ENCODE peak calls at places on chromosome 5, in six cellular contexts. S is iris pigment epithelial cell; G is EH; A is body of pancreas; H is activated effector memory CD4-positive, alpha-beta T cell treated with anti-CD3 and anti-CD28 coated beads, Interleukin-2, amount 50 U/mL, for 16 hours; I is stimulated activated CD8-positive, alpha-beta memory T cell treated with anti-CD3 and anti-CD28 coated beads, Interleukin-2, amount 100 ng/mL, for 48 hours. O is an unnamed sample.

GRCh38 chr5:143782588-143783386 is 29.2 kb upstream of the HMHB1 start:
- DNase-seq in S (no peak), G (peak; percentile 78), A (no peak), H (no peak), I (no peak), O (no peak)

GRCh38 chr5:148374693-148375360 is 8.9 kb upstream of the FBXO38 start:
- DNase-seq in S (peak; percentile 78), G (peak; percentile 72), A (peak; percentile 58), H (no peak), I (no peak), O (no peak)

GRCh38 chr5:40877371-40877988 is 31.8 kb upstream of the C7 start:
- DNase-seq in S (no peak), G (no peak), A (no peak), H (no peak), I (peak; percentile 1), O (no peak)

GRCh38 chr5:43631182-43631910 is 28.4 kb downstream of the NNT start:
- DNase-seq in S (peak; percentile 86), G (peak; percentile 76), A (peak; percentile 81), H (no peak), I (no peak), O (no peak)

GRCh38 chr5:157335534-157336422 is 69.9 kb downstream of the CYFIP2 start:
- DNase-seq in S (no peak), G (peak; percentile 89), A (no peak), H (no peak), I (no peak), O (no peak)

GRCh38 chr5:91384671-91385430 is 1.7 kb upstream of the ARRDC3 start:
- DNase-seq in S (peak; percentile 89), G (peak; percentile 86), A (peak; percentile 85), H (no peak), I (no peak), O (no peak)

GRCh38 chr5:148979104-148979723 is 83.6 kb downstream of the SH3TC2 start:
- DNase-seq in S (no peak), G (no peak), A (no peak), H (no peak), I (no peak), O (no peak)

GRCh38 chr5:132228241-132229035 is 785 bp upstream of the P4HA2 start:
- DNase-seq in S (no peak), G (no peak), A (no peak), H (peak; percentile 44), I (no peak), O (peak; percentile 78)

GRCh38 chr5:42813533-42813932 is 1.8 kb upstream of the SELENOP start:
- DNase-seq in S (no peak), G (no peak), A (no peak), H (no peak), I (no peak), O (no peak)

GRCh38 chr5:109136906-109137305 is 272.9 kb downstream of the PJA2 start:
- DNase-seq in S (no peak), G (no peak), A (no peak), H (no peak), I (no peak), O (no peak)

GRCh38 chr5:132427285-132428146 is 58.0 kb downstream of the SLC22A5 start:
- DNase-seq in S (no peak), G (peak; percentile 25), A (peak; percentile 72), H (peak; percentile 84), I (no peak), O (no peak)

GRCh38 chr5:145778144-145778900 is 56.8 kb downstream of the PRELID2 start:
- DNase-seq in S (peak; percentile 7), G (no peak), A (no peak), H (no peak), I (no peak), O (no peak)

GRCh38 chr5:9245071-9245470 is 300.8 kb downstream of the SEMA5A start:
- DNase-seq in S (peak; percentile 19), G (peak; percentile 10), A (no peak), H (no peak), I (no peak), O (no peak)

GRCh38 chr5:129664336-129664937 is 83.5 kb upstream of the MINAR2 start:
- DNase-seq in S (peak; percentile 63), G (peak; percentile 46), A (peak; percentile 52), H (peak; percentile 66), I (peak; percentile 28), O (no peak)

GRCh38 chr5:151319334-151319733 is 15.8 kb upstream of the SLC36A3 start:
- DNase-seq in S (peak; percentile 33), G (peak; percentile 24), A (peak; percentile 30), H (no peak), I (no peak), O (no peak)

GRCh38 chr5:133702773-133703770 is 90.7 kb upstream of the FSTL4 start:
- DNase-seq in S (no peak), G (no peak), A (no peak), H (no peak), I (no peak), O (peak; percentile 79)

O was measured in mesenteric fat pad.